ENCODE peak calls at places on chromosomes 16 and 17, in four cellular contexts. D is K562, H is suprapubic skin, L is spleen. U is an unnamed sample. For H3K4me1, the result is how much of the 10 kb centered on the place peaks cover.

GRCh38 chr17:19705771-19706770 is 10.3 kb downstream of the SLC47A2 start:
- DNase-seq in H (no peak), L (no peak), D (no peak), U (peak)

GRCh38 chr17:42276359-42276608 is at the start of gene STAT5B:
- DNase-seq in D (peak), L (peak), H (no peak), U (peak)

GRCh38 chr17:45223541-45224528 is 2.1 kb downstream of the FMNL1 start:
- DNase-seq in D (no peak), L (peak), H (no peak), U (no peak)

GRCh38 chr16:28192811-28193529 is 18.8 kb downstream of the XPO6 start:
- DNase-seq in L (peak), D (no peak), H (no peak), U (no peak)

GRCh38 chr17:39782481-39782880 is 44.7 kb downstream of the GRB7 start:
- DNase-seq in H (no peak), L (no peak), D (no peak), U (no peak)

GRCh38 chr16:65547799-65548446 is 426.1 kb upstream of the CDH11 start:
- DNase-seq in H (no peak), D (no peak), L (no peak), U (no peak)

GRCh38 chr16:51243836-51244483 is 92.9 kb upstream of the SALL1 start:
- DNase-seq in D (no peak), H (no peak), L (no peak), U (no peak)

GRCh38 chr16:23435500-23435899 is 17.5 kb downstream of the COG7 start:
- DNase-seq in H (no peak), L (peak), D (peak), U (no peak)

GRCh38 chr17:74245145-74245817 is 28.8 kb upstream of the DNAI2 start:
- DNase-seq in H (no peak), L (no peak), D (no peak), U (no peak)

GRCh38 chr17:38656959-38657823 is 17.6 kb downstream of the EPOP start:
- DNase-seq in L (no peak), H (peak), D (no peak), U (no peak)

GRCh38 chr17:1438593-1439083 is 17.4 kb downstream of the CRK start:
- DNase-seq in H (no peak), D (peak), L (no peak), U (no peak)

GRCh38 chr17:77314601-77315000 is 173.8 kb downstream of the SEC14L1 start:
- DNase-seq in D (no peak), H (peak), L (peak), U (no peak)

GRCh38 chr16:30884760-30885159 is 9.1 kb downstream of the BCL7C start:
- DNase-seq in L (no peak), D (no peak), H (no peak), U (no peak)

GRCh38 chr17:4584125-4584834 is at the start of gene SMTNL2:
- DNase-seq in H (no peak), L (peak), D (no peak), U (no peak)

GRCh38 chr16:15494231-15494630 is 59.8 kb downstream of the BMERB1 start:
- DNase-seq in L (no peak), H (no peak), D (peak), U (no peak)

GRCh38 chr16:27969574-27969973 is 93.9 kb downstream of the GSG1L start:
- DNase-seq in H (no peak), D (no peak), L (no peak), U (no peak)

GRCh38 chr17:78365561-78366108 is 5.8 kb upstream of the SOCS3 start:
- DNase-seq in L (no peak), D (no peak), H (peak), U (no peak)

GRCh38 chr16:58217341-58217925 is 19.5 kb upstream of the CSNK2A2 start:
- DNase-seq in L (no peak), H (no peak), D (no peak), U (no peak)

GRCh38 chr17:79625706-79626105 is 14.9 kb upstream of the RBFOX3 start:
- DNase-seq in D (no peak), L (no peak), H (no peak), U (no peak)

GRCh38 chr16:86680137-86680536 is 101.8 kb downstream of the FOXL1 start:
- DNase-seq in L (no peak), H (no peak), D (no peak), U (no peak)

GRCh38 chr17:75899353-75899752 is 2.6 kb upstream of the TRIM65 start:
- DNase-seq in D (no peak), L (peak), H (no peak), U (no peak)

GRCh38 chr17:66855204-66855603 is 20.3 kb downstream of the CACNG5 start:
- DNase-seq in L (no peak), D (peak), H (no peak), U (no peak)

GRCh38 chr17:44235583-44235936 is 16.1 kb upstream of the UBTF start:
- DNase-seq in D (no peak), L (no peak), H (no peak), U (no peak)

GRCh38 chr17:19015428-19015827 is 10.9 kb upstream of the FAM83G start:
- DNase-seq in L (peak), H (no peak), D (no peak), U (no peak)

GRCh38 chr16:24013733-24014645 is 178.2 kb downstream of the PRKCB start:
- DNase-seq in D (no peak), H (no peak), L (peak), U (no peak)

GRCh38 chr16:3968556-3968955 is 88.0 kb upstream of the CREBBP start:
- DNase-seq in D (no peak), H (no peak), L (no peak), U (no peak)

GRCh38 chr16:58339452-58339938 is 44.7 kb upstream of the PRSS54 start:
- DNase-seq in L (no peak), D (no peak), H (no peak), U (no peak)

GRCh38 chr17:61504697-61505096 is 52.5 kb downstream of the TBX4 start:
- DNase-seq in H (no peak), D (no peak), L (no peak), U (no peak)

GRCh38 chr16:11949527-11949926 is 7.7 kb upstream of the NPIPB2 start:
- DNase-seq in L (no peak), H (no peak), D (peak), U (no peak)

GRCh38 chr16:13550254-13550653 is 369.7 kb upstream of the ERCC4 start:
- DNase-seq in D (no peak), L (no peak), H (no peak), U (no peak)

GRCh38 chr16:78478267-78478821 is 378.9 kb downstream of the WWOX start:
- DNase-seq in L (no peak), H (no peak), D (peak), U (no peak)

GRCh38 chr16:89155184-89155679 is 16.3 kb upstream of the CDH15 start:
- DNase-seq in L (no peak), H (peak), D (no peak), U (peak)

GRCh38 chr17:39612935-39613465 is 5.3 kb upstream of the NEUROD2 start:
- DNase-seq in L (no peak), H (no peak), D (no peak), U (no peak)

GRCh38 chr16:48361012-48361411 is 24.2 kb downstream of the SIAH1 start:
- DNase-seq in H (no peak), L (no peak), D (peak), U (no peak)

GRCh38 chr16:20866161-20866772 is 33.9 kb downstream of the DCUN1D3 start:
- DNase-seq in L (no peak), H (peak), D (peak), U (no peak)

GRCh38 chr17:48970865-48971687 is 2.7 kb upstream of the GIP start:
- DNase-seq in L (peak), H (peak), D (peak), U (no peak)

GRCh38 chr16:11258553-11259287 is 2.7 kb upstream of the SOCS1 start:
- DNase-seq in H (peak), D (no peak), L (peak), U (peak)

GRCh38 chr17:15893333-15894024 is 51.5 kb upstream of the ADORA2B start:
- DNase-seq in D (peak), L (no peak), H (no peak), U (no peak)

GRCh38 chr17:63838586-63839184 is 3.8 kb downstream of the SMARCD2 start:
- DNase-seq in H (peak), D (no peak), L (peak), U (peak)
- H3K4me3 ChIP-seq in H (peak), D (no peak), L (no peak), U (peak)

GRCh38 chr17:52124561-52124960 is 34.0 kb downstream of the CA10 start:
- DNase-seq in L (no peak), D (no peak), H (no peak), U (no peak)
- H3K4me1 ChIP-seq in L (under half), D (under half), H (under half), U (under half)

GRCh38 chr17:21165922-21166598 is 39.3 kb downstream of the DHRS7B start:
- DNase-seq in L (no peak), H (peak), D (no peak), U (peak)
- TF ChIP-seq POLR2AphosphoS5 in L (no peak), H (no peak), D (no peak), U (no peak)

DNA sequence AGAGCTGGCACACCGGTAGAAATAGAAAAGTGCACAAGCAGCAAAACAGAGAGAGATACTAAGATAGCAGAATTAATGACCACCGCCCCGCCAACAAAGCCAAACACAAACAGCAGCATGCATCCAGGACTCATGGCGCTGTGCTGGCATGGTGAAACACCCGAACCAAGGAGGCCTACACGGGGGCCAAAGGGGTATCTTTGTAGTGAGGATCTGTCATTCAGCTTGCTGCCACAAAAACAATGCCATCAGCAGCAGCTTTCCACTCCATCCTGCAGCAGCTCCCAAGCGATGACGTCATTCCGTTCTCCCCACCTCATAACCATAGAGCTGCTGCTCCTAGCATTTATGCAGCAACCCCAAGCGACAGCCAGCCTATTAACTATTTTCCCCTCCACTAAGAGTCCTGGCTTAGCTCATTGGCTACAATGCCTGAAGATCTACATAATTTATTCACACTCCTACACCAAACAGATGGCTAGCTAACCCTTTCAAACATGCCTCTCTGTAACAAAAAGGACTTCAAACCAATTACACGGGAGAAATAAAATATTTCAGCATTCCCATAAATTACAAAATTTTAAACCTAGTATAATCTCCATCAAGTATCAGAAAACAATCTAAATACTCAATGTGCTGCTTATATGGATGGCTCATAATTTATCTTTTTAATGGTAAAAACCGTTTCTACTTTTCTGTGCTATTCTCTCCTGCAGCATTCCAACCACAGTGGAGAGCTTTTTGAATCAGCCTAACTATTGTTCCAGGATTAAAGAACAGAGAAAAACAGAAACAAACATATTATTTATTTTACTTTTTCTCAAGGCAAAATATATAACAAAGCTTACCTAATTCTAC is 73.9 kb downstream of the SPAG9 start:
- DNase-seq in H (no peak), D (peak), L (no peak), U (peak)
- H3K4me3 ChIP-seq in H (peak), D (no peak), L (peak), U (peak)

DNA sequence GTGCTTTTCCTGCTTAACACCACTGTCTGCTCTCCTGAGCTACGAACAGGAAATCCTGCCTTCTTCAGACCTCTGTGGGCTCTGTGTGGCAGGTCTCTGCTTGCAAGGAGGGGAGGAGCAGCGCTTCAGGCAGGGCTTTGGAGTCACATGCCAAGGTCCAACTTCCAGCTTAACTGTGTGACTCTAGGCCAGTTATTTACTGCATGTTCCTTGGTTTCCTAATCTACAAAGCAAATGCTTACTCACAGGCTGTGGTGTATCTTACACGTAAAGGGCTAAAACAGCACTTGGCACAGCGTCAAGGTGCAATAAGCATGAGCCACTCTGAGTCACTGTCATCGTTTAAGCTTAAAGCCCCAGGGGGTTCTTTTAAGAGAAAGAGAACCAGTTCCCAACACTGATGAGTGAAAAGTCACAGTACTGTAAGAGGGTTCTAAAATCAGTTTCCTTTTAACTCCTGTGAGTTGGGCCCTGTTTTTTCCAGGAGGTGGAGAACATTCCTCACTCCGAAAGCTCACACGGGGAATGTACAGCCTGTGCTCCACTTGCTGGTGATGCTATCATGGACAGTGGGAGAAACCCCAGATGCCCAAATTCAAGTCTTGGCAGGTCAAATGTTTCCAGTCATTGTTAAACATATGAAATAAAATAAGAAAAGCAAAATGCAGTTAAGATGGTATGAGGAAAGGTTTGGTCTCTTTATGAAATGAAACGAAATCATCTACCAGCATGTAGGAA is 54.1 kb upstream of the BCAR1 start:
- DNase-seq in H (peak), D (peak), L (no peak), U (peak)
- H3K4me1 ChIP-seq in H (under half), D (half or more), L (under half), U (under half)

DNA sequence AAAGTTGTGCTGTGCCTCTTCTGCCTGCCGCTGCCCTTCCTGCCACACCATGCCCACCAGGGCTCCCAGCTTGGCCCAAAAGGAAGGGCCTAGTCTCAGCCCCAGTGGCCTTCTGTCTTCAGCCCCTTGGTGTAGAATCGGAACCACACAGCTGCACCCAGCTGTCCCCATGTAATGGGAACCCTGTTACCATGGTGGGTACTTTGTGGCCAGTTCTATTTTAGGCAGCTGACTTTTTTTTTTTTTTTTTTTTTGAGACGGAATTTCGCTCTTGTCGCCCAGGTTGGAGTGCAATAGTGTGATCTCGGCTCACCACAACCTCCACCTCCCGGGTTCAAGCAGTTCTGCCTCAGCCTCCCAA is 163.3 kb upstream of the GSE1 start:
- DNase-seq in H (no peak), D (no peak), L (no peak), U (no peak)
- TF ChIP-seq POLR2AphosphoS5 in H (no peak), D (no peak), L (no peak), U (no peak)